ENCODE peak calls at places on chromosomes 4 and X, in six cellular contexts. One of them, this sample, is unnamed.

GRCh38 chr4:20773144-20773997 is 73.1 kb downstream of the PACRGL start:
- DNase-seq in germinal center: peak
- DNase-seq in right cardiac atrium: no peak
- DNase-seq in M059J: peak
- DNase-seq in COR-L47: peak
- DNase-seq in fibroblast of pulmonary artery: peak
- DNase-seq in this sample: peak

GRCh38 chr4:107034982-107035710 is 967 bp downstream of the DKK2 start:
- DNase-seq in germinal center: no peak
- DNase-seq in right cardiac atrium: peak
- DNase-seq in M059J: peak
- DNase-seq in COR-L47: no peak
- DNase-seq in fibroblast of pulmonary artery: no peak
- DNase-seq in this sample: peak

GRCh38 chr4:135194477-135194876 is 992.9 kb upstream of the PABPC4L start:
- DNase-seq in germinal center: no peak
- DNase-seq in right cardiac atrium: no peak
- DNase-seq in M059J: no peak
- DNase-seq in COR-L47: no peak
- DNase-seq in fibroblast of pulmonary artery: no peak
- DNase-seq in this sample: no peak

GRCh38 chrX:107924136-107924746 is 57.9 kb downstream of the TEX13B start:
- DNase-seq in germinal center: no peak
- DNase-seq in right cardiac atrium: no peak
- DNase-seq in M059J: no peak
- DNase-seq in COR-L47: no peak
- DNase-seq in fibroblast of pulmonary artery: no peak
- DNase-seq in this sample: no peak

GRCh38 chr4:74449571-74450297 is 4.8 kb downstream of the AREG start:
- DNase-seq in germinal center: no peak
- DNase-seq in right cardiac atrium: no peak
- DNase-seq in M059J: peak
- DNase-seq in COR-L47: no peak
- DNase-seq in fibroblast of pulmonary artery: peak
- DNase-seq in this sample: no peak

GRCh38 chrX:132119821-132120220 is 8.0 kb downstream of the FRMD7 start:
- DNase-seq in germinal center: no peak
- DNase-seq in right cardiac atrium: no peak
- DNase-seq in M059J: peak
- DNase-seq in COR-L47: no peak
- DNase-seq in fibroblast of pulmonary artery: no peak
- DNase-seq in this sample: no peak

GRCh38 chr4:74109894-74110605 is 11.1 kb upstream of the CXCL2 start:
- DNase-seq in germinal center: no peak
- DNase-seq in right cardiac atrium: no peak
- DNase-seq in M059J: peak
- DNase-seq in COR-L47: no peak
- DNase-seq in fibroblast of pulmonary artery: peak
- DNase-seq in this sample: no peak

GRCh38 chr4:185128272-185129119 is 14.6 kb upstream of the SLC25A4 start:
- DNase-seq in germinal center: peak
- DNase-seq in right cardiac atrium: peak
- DNase-seq in M059J: no peak
- DNase-seq in COR-L47: peak
- DNase-seq in fibroblast of pulmonary artery: peak
- DNase-seq in this sample: peak